ENCODE peak calls at places on chromosome 5, in six cellular contexts. S, B, Z, M, A and K are unnamed samples.

GRCh38 chr5:91293131-91293530 is 90.0 kb downstream of the ARRDC3 start:
- DNase-seq in A (no peak), B (no peak), Z (no peak), M (no peak), S (no peak), K (peak)

GRCh38 chr5:137563301-137563645 is 64.1 kb upstream of the SPOCK1 start:
- DNase-seq in S (peak), M (no peak), B (no peak), Z (no peak), A (no peak), K (no peak)

GRCh38 chr5:126106032-126106431 is 317.2 kb upstream of the GRAMD2B start:
- DNase-seq in Z (no peak), B (no peak), M (no peak), A (peak), S (no peak), K (peak)

GRCh38 chr5:13659391-13659790 is 285.1 kb downstream of the DNAH5 start:
- DNase-seq in Z (no peak), M (no peak), A (peak), B (no peak), S (no peak), K (no peak)

GRCh38 chr5:97094579-97095317 is 47.7 kb downstream of the LIX1 start:
- DNase-seq in A (no peak), S (no peak), M (no peak), Z (no peak), B (no peak), K (no peak)

GRCh38 chr5:132525299-132525724 is 18.0 kb downstream of the IL5 start:
- DNase-seq in M (no peak), S (no peak), B (no peak), Z (no peak), A (no peak), K (no peak)

GRCh38 chr5:8633259-8633658 is 764.3 kb downstream of the MTRR start:
- DNase-seq in S (peak), B (no peak), A (no peak), M (no peak), Z (no peak), K (no peak)

GRCh38 chr5:174119386-174119785 is 73.9 kb downstream of the NSG2 start:
- DNase-seq in Z (no peak), A (no peak), B (no peak), S (no peak), M (no peak), K (no peak)

GRCh38 chr5:137752873-137753226 is 1.3 kb downstream of the HNRNPA0 start:
- DNase-seq in S (no peak), Z (no peak), M (peak), B (no peak), A (peak), K (no peak)

GRCh38 chr5:149170292-149170691 is 29.0 kb downstream of the ABLIM3 start:
- DNase-seq in S (no peak), B (no peak), M (no peak), A (no peak), Z (no peak), K (no peak)

GRCh38 chr5:157994271-157994691 is 135.3 kb upstream of the CLINT1 start:
- DNase-seq in A (no peak), S (no peak), M (no peak), Z (no peak), B (no peak), K (no peak)